ENCODE peak calls at places on chromosomes 5 and 9, in five cellular contexts. L is GM10248, O is testis, E is GM12865, T is fibroblast of lung. G is an unnamed sample.

GRCh38 chr9:95508968-95509850 is 7.6 kb downstream of the PTCH1 start:
- DNase-seq in L (peak; percentile 75), O (peak; percentile 96), E (peak; percentile 83), T (peak; percentile 95), G (peak; percentile 81)

GRCh38 chr5:112156211-112156610 is 262.9 kb downstream of the EPB41L4A start:
- DNase-seq in L (no peak), O (no peak), E (no peak), T (no peak), G (no peak)

GRCh38 chr9:105241356-105242043 is 3.0 kb upstream of the SLC44A1 start:
- DNase-seq in L (no peak), O (no peak), E (no peak), T (no peak), G (no peak)

GRCh38 chr9:119938871-119939270 is 569.6 kb upstream of the BRINP1 start:
- DNase-seq in L (no peak), O (no peak), E (no peak), T (no peak), G (no peak)

GRCh38 chr5:18114161-18114802 is 480.0 kb downstream of the TAF11L14 start:
- DNase-seq in L (no peak), O (no peak), E (no peak), T (no peak), G (no peak)

GRCh38 chr5:10162468-10162867 is 87.2 kb downstream of the ATPSCKMT start:
- DNase-seq in L (no peak), O (no peak), E (no peak), T (no peak), G (no peak)

GRCh38 chr9:112078432-112078831 is 96.7 kb downstream of the SUSD1 start:
- DNase-seq in L (peak; percentile 36), O (no peak), E (peak; percentile 86), T (no peak), G (peak; percentile 26)

GRCh38 chr9:137497921-137498719 is 39.0 kb upstream of the NSMF start:
- DNase-seq in L (no peak), O (no peak), E (no peak), T (no peak), G (no peak)

GRCh38 chr9:30120654-30121053 is 2263.8 kb upstream of the ACO1 start:
- DNase-seq in L (no peak), O (no peak), E (no peak), T (no peak), G (no peak)

GRCh38 chr5:9401786-9402472 is 143.9 kb downstream of the SEMA5A start:
- DNase-seq in L (no peak), O (no peak), E (no peak), T (peak; percentile 57), G (no peak)

GRCh38 chr5:74389531-74390305 is 250.8 kb downstream of the ENC1 start:
- DNase-seq in L (no peak), O (no peak), E (no peak), T (no peak), G (no peak)

GRCh38 chr5:1792842-1793266 is 6.8 kb downstream of the MRPL36 start:
- DNase-seq in L (peak; percentile 86), O (no peak), E (peak; percentile 98), T (peak; percentile 84), G (peak; percentile 87)

DNA sequence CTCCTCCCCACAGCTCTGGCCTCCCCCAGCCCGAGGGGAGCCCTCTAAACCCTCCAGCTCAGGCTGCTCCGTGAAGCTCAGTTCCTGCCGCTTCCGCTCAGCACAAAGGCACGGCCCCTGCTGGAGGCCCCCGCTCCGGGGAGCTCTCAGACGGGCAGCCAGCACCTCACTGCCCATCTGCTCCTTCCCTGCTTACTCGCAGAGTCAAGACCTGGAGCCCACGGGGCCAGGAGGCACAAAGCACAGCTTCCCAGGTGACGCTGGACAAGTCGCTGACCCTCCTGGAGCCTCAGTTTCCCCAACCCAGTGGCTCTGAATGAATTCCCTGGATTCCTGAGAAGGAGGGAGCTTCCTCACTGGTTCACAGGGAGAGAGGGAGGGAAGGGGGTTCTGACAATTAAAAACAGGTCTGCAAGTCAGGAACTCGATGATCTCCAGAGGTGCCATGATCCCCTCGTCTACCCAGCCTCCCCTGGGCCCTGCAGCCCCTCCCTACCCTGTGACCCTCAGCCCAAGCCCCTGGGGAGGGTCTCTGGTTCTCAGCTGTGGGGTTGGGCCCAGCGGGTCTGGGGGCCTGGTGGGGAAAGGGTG is 36.2 kb downstream of the VAV2 start:
- DNase-seq in L (peak; percentile 76), O (no peak), E (peak; percentile 86), T (peak; percentile 33), G (peak; percentile 76)
- TF ChIP-seq CTCF in L (no peak), O (no peak), E (peak; percentile 11), T (no peak), G (no peak)

DNA sequence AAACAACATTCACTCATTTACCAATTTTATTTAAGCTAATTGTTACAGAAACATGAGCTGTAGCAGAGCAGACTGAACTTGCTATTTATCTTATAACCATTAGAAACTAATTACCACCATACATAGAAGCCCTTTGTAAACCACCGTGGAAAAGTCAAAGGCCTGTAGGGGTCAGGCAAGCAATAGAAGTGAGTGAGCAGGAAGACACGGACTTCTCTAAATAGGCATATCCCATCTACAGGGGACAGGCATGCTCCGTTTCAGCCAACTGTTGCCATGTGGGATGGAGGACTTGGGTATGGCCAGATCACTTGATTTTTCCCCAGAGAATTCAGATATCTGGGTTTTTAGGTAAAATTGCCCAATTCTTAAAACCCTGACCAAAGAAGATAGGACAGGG is 44.8 kb downstream of the PRRC1 start:
- DNase-seq in L (no peak), O (peak; percentile 25), E (peak; percentile 26), T (peak; percentile 36), G (no peak)
- TF ChIP-seq CTCF in L (peak; percentile 47), O (peak; percentile 23), E (peak; percentile 22), T (peak; percentile 15), G (peak; percentile 23)

GRCh38 chr5:150587830-150588494 is 52.5 kb upstream of the SYNPO start:
- DNase-seq in L (no peak), O (no peak), E (no peak), T (no peak), G (no peak)
- TF ChIP-seq CTCF in L (no peak), O (no peak), E (no peak), T (no peak), G (no peak)

GRCh38 chr5:138610468-138611294 is 35.5 kb upstream of the HSPA9 start:
- DNase-seq in L (no peak), O (no peak), E (no peak), T (peak; percentile 31), G (no peak)
- TF ChIP-seq CTCF in L (peak; percentile 5), O (no peak), E (no peak), T (peak; percentile 27), G (no peak)

GRCh38 chr5:170449232-170449631 is 54.6 kb upstream of the KCNIP1 start:
- DNase-seq in L (no peak), O (no peak), E (no peak), T (no peak), G (no peak)
- TF ChIP-seq CTCF in L (no peak), O (no peak), E (no peak), T (no peak), G (no peak)

DNA sequence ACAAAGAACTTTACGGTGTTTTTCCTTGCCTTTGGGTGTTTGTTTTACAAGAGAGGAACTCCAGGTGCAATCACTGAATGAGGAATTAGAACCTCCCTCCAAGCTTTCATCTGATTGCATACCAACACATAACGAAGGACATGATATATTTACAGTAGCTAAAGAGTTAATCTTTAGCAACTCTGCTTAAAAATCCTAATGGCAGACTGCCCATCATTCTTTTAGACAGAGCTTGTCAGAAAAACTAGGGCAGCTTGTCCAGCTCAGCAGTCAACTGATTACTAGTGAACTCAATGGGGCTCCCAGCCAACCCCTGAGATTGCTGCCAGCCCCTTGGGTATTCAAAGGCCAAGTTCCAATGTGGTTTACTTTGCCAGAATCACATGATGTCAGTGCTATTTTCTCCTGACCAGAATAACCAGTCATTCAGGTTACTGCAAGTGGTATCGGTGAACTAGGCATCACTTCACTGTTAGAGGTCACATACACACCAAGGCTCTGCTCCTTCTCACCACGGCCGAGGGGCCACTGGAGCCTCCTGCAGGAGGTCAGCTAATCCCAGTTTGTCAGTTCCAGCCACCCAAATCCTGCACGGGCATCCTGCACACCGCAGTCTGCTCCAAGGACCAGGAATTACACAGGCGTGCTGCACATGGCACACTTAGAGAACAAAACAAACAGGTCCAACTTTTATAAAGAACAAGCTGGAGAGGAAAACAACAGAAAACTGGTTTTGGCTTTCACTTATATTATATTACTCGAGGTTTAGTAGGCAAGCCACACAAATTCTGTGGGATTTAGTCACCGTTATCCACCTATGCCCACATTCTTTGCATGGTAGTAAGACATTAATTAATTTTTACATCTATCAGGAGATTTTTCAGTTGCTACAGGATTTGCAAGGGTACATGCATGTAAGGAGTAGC is 62.5 kb downstream of the NFIB start:
- DNase-seq in L (no peak), O (peak; percentile 23), E (no peak), T (peak; percentile 90), G (no peak)
- TF ChIP-seq CTCF in L (no peak), O (no peak), E (no peak), T (peak; percentile 4), G (no peak)

GRCh38 chr5:40367260-40367659 is 312.5 kb upstream of the PTGER4 start:
- DNase-seq in L (no peak), O (no peak), E (no peak), T (peak; percentile 24), G (no peak)
- TF ChIP-seq CTCF in L (no peak), O (no peak), E (no peak), T (no peak), G (no peak)

DNA sequence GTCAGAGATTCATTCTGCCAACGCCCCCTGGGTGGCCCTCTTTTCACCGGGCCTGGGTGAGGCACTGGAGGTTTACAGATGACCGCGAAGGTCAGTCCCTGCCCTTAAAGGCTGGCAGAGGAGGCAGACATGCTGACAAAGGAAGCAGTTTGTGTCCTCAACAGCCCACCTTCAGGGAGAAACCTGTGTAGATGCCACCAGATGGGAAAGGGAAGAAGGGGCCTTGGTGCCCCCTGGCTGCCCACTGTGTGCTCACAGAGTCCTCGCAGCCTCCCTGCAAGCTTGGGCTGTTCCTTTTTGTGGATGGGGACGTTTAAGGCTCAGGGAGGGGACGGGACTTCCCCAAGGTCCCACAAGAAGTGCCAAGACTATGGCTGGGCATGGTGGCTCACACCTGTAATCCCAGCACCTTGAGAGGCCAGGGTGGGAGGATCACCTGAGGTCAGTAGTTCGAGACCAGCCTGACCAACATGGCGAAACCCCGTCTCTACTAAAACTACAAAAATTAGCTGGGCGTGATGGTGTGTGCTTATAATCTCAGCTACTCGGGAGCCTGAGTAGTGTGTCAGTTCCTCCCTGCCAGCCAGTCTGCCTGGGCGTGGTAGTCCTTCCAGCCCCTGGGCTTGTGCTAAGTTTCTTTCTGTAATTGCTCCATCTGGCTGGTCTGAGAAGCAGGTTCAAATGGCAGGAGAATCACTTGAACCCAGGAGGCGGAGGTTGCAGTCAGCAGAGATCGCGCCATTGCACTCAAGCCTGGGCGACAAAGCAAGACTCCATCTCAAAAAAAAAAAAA is 36.2 kb downstream of the NEK6 start:
- DNase-seq in L (no peak), O (no peak), E (no peak), T (no peak), G (no peak)
- TF ChIP-seq CTCF in L (peak; percentile 22), O (no peak), E (no peak), T (no peak), G (no peak)

G was measured in GM20000.